ENCODE peak calls at places on chromosomes 3 and 15, in five cellular contexts. B is HCT116, O is heart right ventricle, U is right atrium auricular region, Y is PC-9. W is an unnamed sample.

GRCh38 chr15:77866186-77866585 is 211.3 kb downstream of the TBC1D2B start:
- DNase-seq in B (no peak), O (no peak), U (no peak), Y (no peak), W (no peak)

GRCh38 chr15:100889359-100890058 is 9.9 kb downstream of the ALDH1A3 start:
- DNase-seq in B (no peak), O (peak), U (peak), Y (peak), W (no peak)

GRCh38 chr3:119580148-119580760 is 962 bp downstream of the ADPRH start:
- DNase-seq in B (no peak), O (peak), U (peak), Y (no peak), W (no peak)

GRCh38 chr15:20341901-20342605 is 199.5 kb downstream of the GOLGA6L6 start:
- DNase-seq in B (no peak), O (peak), U (peak), Y (no peak), W (no peak)

GRCh38 chr3:192906940-192907339 is 10.7 kb downstream of the MB21D2 start:
- DNase-seq in B (no peak), O (no peak), U (no peak), Y (peak), W (no peak)

GRCh38 chr3:69088033-69088432 is 3.3 kb downstream of the ARL6IP5 start:
- DNase-seq in B (no peak), O (no peak), U (no peak), Y (peak), W (no peak)

GRCh38 chr3:15667484-15667883 is 65.9 kb downstream of the BTD start:
- DNase-seq in B (no peak), O (no peak), U (no peak), Y (no peak), W (no peak)

GRCh38 chr3:188900421-188900941 is 271.3 kb upstream of the TPRG1 start:
- DNase-seq in B (peak), O (no peak), U (no peak), Y (peak), W (no peak)

GRCh38 chr15:77532067-77532710 is 100.5 kb downstream of the LINGO1 start:
- DNase-seq in B (no peak), O (no peak), U (no peak), Y (no peak), W (no peak)

GRCh38 chr3:72960812-72961518 is 35.6 kb upstream of the PPP4R2 start:
- DNase-seq in B (no peak), O (peak), U (peak), Y (peak), W (peak)

GRCh38 chr3:170517251-170517945 is 68.5 kb downstream of the SLC7A14 start:
- DNase-seq in B (no peak), O (no peak), U (no peak), Y (no peak), W (no peak)

GRCh38 chr3:127454051-127454450 is 136.5 kb downstream of the TPRA1 start:
- DNase-seq in B (no peak), O (no peak), U (no peak), Y (no peak), W (no peak)

GRCh38 chr3:46986782-46987484 is 7.5 kb downstream of the NBEAL2 start:
- DNase-seq in B (no peak), O (no peak), U (no peak), Y (no peak), W (no peak)

GRCh38 chr3:126911162-126912026 is 71.5 kb upstream of the PLXNA1 start:
- DNase-seq in B (peak), O (peak), U (peak), Y (peak), W (peak)

GRCh38 chr15:85044251-85044853 is 62.7 kb downstream of the PDE8A start:
- DNase-seq in B (peak), O (peak), U (no peak), Y (no peak), W (peak)

GRCh38 chr3:155870133-155870944 is at the start of gene GMPS:
- DNase-seq in B (peak), O (peak), U (peak), Y (peak), W (peak)

GRCh38 chr15:96336045-96336642 is 5.6 kb downstream of the NR2F2 start:
- DNase-seq in B (no peak), O (no peak), U (no peak), Y (no peak), W (no peak)

GRCh38 chr15:98800437-98801233 is 152.3 kb downstream of the IGF1R start:
- DNase-seq in B (peak), O (peak), U (peak), Y (peak), W (peak)

GRCh38 chr3:192130534-192131132 is 596.7 kb downstream of the FGF12 start:
- DNase-seq in B (peak), O (peak), U (peak), Y (peak), W (peak)

GRCh38 chr15:68396068-68396467 is 35.9 kb downstream of the ITGA11 start:
- DNase-seq in B (no peak), O (no peak), U (no peak), Y (no peak), W (no peak)

GRCh38 chr3:22231061-22231460 is 480.1 kb upstream of the ZNF385D start:
- DNase-seq in B (no peak), O (no peak), U (no peak), Y (no peak), W (no peak)

GRCh38 chr15:62147149-62148013 is 17.7 kb downstream of the C2CD4B start:
- DNase-seq in B (no peak), O (no peak), U (no peak), Y (no peak), W (no peak)

GRCh38 chr15:101320501-101321052 is 25.5 kb upstream of the SNRPA1 start:
- DNase-seq in B (no peak), O (no peak), U (peak), Y (no peak), W (no peak)

GRCh38 chr3:158097571-158098553 is 8.4 kb downstream of the SHOX2 start:
- DNase-seq in B (no peak), O (no peak), U (no peak), Y (peak), W (peak)

GRCh38 chr3:126345641-126346460 is 11.4 kb downstream of the KLF15 start:
- DNase-seq in B (no peak), O (peak), U (peak), Y (no peak), W (peak)

GRCh38 chr3:16372362-16373269 is 107.6 kb downstream of the OXNAD1 start:
- DNase-seq in B (no peak), O (peak), U (no peak), Y (no peak), W (no peak)

GRCh38 chr15:33313491-33313890 is 2.7 kb downstream of the RYR3 start:
- DNase-seq in B (no peak), O (no peak), U (no peak), Y (peak), W (no peak)

GRCh38 chr3:9938966-9939365 is 5.3 kb downstream of the CRELD1 start:
- DNase-seq in B (no peak), O (no peak), U (no peak), Y (no peak), W (no peak)

GRCh38 chr15:45790325-45790943 is 155.6 kb downstream of the SQOR start:
- DNase-seq in B (peak), O (peak), U (no peak), Y (no peak), W (peak)

GRCh38 chr15:95111969-95112368 is 880.6 kb downstream of the MCTP2 start:
- DNase-seq in B (no peak), O (no peak), U (no peak), Y (no peak), W (no peak)

GRCh38 chr3:12343091-12343494 is 54.2 kb downstream of the PPARG start:
- DNase-seq in B (no peak), O (no peak), U (no peak), Y (no peak), W (no peak)

GRCh38 chr15:70153948-70154439 is 56.3 kb upstream of the TLE3 start:
- DNase-seq in B (no peak), O (no peak), U (no peak), Y (no peak), W (no peak)

GRCh38 chr3:73801444-73801843 is 176.7 kb upstream of the PDZRN3 start:
- DNase-seq in B (no peak), O (no peak), U (no peak), Y (no peak), W (no peak)

GRCh38 chr15:68382286-68383007 is 49.5 kb downstream of the ITGA11 start:
- DNase-seq in B (no peak), O (no peak), U (peak), Y (no peak), W (no peak)

GRCh38 chr3:153138267-153139210 is 23.5 kb upstream of the RAP2B start:
- DNase-seq in B (peak), O (peak), U (peak), Y (peak), W (peak)

GRCh38 chr3:9514956-9515355 is 38.7 kb downstream of the LHFPL4 start:
- DNase-seq in B (no peak), O (no peak), U (no peak), Y (no peak), W (no peak)

GRCh38 chr3:167989999-167990398 is 105.7 kb downstream of the GOLIM4 start:
- DNase-seq in B (no peak), O (no peak), U (no peak), Y (no peak), W (no peak)

GRCh38 chr3:103052236-103052830 is 617.5 kb downstream of the ZPLD1 start:
- DNase-seq in B (peak), O (peak), U (peak), Y (no peak), W (peak)

GRCh38 chr3:31625358-31625757 is 92.6 kb downstream of the STT3B start:
- DNase-seq in B (no peak), O (no peak), U (no peak), Y (no peak), W (no peak)
- TF ChIP-seq CTCF in B (no peak), O (no peak), U (no peak), Y (no peak), W (no peak)

GRCh38 chr3:8097690-8098089 is 403.9 kb upstream of the LMCD1 start:
- DNase-seq in B (no peak), O (no peak), U (no peak), Y (no peak), W (no peak)

GRCh38 chr3:8094415-8094814 is 407.2 kb upstream of the LMCD1 start:
- DNase-seq in B (no peak), O (no peak), U (no peak), Y (no peak), W (no peak)

GRCh38 chr3:8095724-8096123 is 405.9 kb upstream of the LMCD1 start:
- DNase-seq in B (peak), O (no peak), U (no peak), Y (no peak), W (no peak)
- TF ChIP-seq CTCF in B (peak), O (peak), U (no peak), Y (no peak), W (no peak)

GRCh38 chr3:37254316-37254715 is 79.9 kb upstream of the LRRFIP2 start:
- DNase-seq in B (no peak), O (no peak), U (no peak), Y (no peak), W (no peak)
- TF ChIP-seq CTCF in B (no peak), O (no peak), U (no peak), Y (no peak), W (no peak)

DNA sequence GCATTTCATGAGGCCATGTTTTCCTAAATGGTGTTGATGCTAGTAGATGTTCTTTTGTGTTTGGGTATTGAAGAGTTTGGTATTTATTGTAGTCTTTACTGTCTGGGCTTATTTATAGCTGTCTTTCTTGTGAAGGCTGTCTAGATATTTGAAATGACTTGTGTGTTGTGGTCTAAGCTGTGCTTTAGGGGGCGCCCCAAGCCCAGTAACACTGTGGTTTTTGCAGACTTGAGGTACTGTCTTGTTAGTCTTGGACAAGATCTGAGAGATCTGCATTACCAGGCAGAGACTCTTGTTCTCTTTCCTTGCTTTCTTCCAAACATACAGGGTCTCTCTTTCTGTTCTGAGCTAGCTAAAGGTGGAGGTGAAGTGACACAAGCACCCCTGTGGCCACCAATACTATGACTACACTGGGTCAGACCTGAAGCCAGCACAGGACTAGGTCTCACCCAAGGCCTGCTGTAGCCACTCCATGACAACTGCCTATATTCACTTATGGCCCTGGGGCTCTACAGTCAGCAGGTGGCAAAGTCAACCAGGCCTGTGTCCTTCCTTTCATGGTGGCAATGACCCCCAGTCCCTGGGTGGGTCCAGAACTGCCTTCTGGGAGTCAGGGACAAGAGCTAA is 152.1 kb upstream of the TBC1D5 start:
- DNase-seq in B (peak), O (no peak), U (no peak), Y (no peak), W (peak)
- TF ChIP-seq CTCF in B (peak), O (peak), U (no peak), Y (peak), W (peak)

W was measured in Calu3.